ENCODE peak calls at places on chromosomes 16 and 17, in ten cellular contexts. J, I, W, P, D, L, R, N, O and S are unnamed samples.

GRCh38 chr16:19179890-19180490 is 11.9 kb downstream of the SYT17 start:
- DNase-seq in I (peak; percentile 28), L (peak; percentile 44), R (no peak), W (no peak), O (no peak), D (peak; percentile 4), J (peak; percentile 83), P (peak; percentile 59), N (peak; percentile 69), S (peak; percentile 71)

GRCh38 chr16:27330542-27330941 is 16.8 kb downstream of the IL4R start:
- DNase-seq in J (no peak), W (no peak), L (no peak), R (no peak), O (no peak), I (no peak), D (no peak), P (no peak), N (no peak), S (peak; percentile 73)

GRCh38 chr16:56102159-56102798 is 89.0 kb upstream of the GNAO1 start:
- DNase-seq in P (peak; percentile 97), I (no peak), J (peak; percentile 46), O (no peak), N (no peak), R (no peak), W (no peak), L (peak; percentile 42), D (no peak), S (no peak)

GRCh38 chr17:77107506-77108433 is 33.0 kb upstream of the SEC14L1 start:
- DNase-seq in O (peak; percentile 36), N (no peak), R (peak; percentile 86), J (no peak), W (no peak), L (no peak), P (no peak), I (no peak), D (no peak), S (no peak)

GRCh38 chr16:2512920-2513404 is 790 bp upstream of the ATP6V0C start:
- DNase-seq in W (no peak), N (no peak), L (no peak), J (peak; percentile 63), P (no peak), D (no peak), R (peak; percentile 72), O (no peak), I (no peak), S (peak; percentile 68)

GRCh38 chr17:79983456-79983855 is 52.2 kb downstream of the TBC1D16 start:
- DNase-seq in I (no peak), J (no peak), R (peak; percentile 12), D (no peak), N (no peak), O (no peak), L (peak; percentile 13), W (no peak), P (no peak), S (peak; percentile 63)

GRCh38 chr17:5587431-5588032 is 3.2 kb upstream of the NLRP1 start:
- DNase-seq in D (no peak), R (peak; percentile 37), W (peak; percentile 49), N (peak; percentile 79), J (peak; percentile 83), P (peak; percentile 12), I (peak; percentile 24), O (peak; percentile 18), L (no peak), S (no peak)

GRCh38 chr17:66762276-66762675 is 72.6 kb upstream of the CACNG5 start:
- DNase-seq in N (no peak), W (no peak), L (no peak), I (no peak), D (no peak), J (no peak), O (no peak), P (no peak), R (no peak), S (no peak)

GRCh38 chr17:67245694-67246397 is 850 bp upstream of the HELZ start:
- DNase-seq in D (peak; percentile 52), I (no peak), W (no peak), R (peak; percentile 41), P (peak; percentile 67), N (peak; percentile 21), L (peak; percentile 23), O (peak; percentile 53), J (peak; percentile 82), S (peak; percentile 89)

GRCh38 chr16:81711609-81712329 is 67.3 kb upstream of the PLCG2 start:
- DNase-seq in R (no peak), O (no peak), I (no peak), D (no peak), W (peak; percentile 49), N (peak; percentile 91), J (peak; percentile 80), L (no peak), P (no peak), S (peak; percentile 51)

GRCh38 chr16:58426095-58426494 is 33.8 kb downstream of the GINS3 start:
- DNase-seq in O (no peak), J (no peak), W (no peak), D (no peak), I (peak; percentile 19), P (no peak), R (peak; percentile 31), L (peak; percentile 51), N (no peak), S (peak; percentile 43)

GRCh38 chr16:68869492-68870084 is 26.3 kb downstream of the TANGO6 start:
- DNase-seq in D (no peak), L (no peak), R (no peak), W (no peak), N (no peak), I (no peak), O (no peak), J (no peak), P (no peak), S (no peak)

GRCh38 chr17:6453279-6454024 is 9.2 kb downstream of the PIMREG start:
- DNase-seq in O (no peak), D (no peak), L (no peak), W (no peak), R (no peak), J (no peak), P (no peak), N (no peak), I (no peak), S (no peak)

GRCh38 chr16:31484491-31485171 is 1.7 kb downstream of the SLC5A2 start:
- DNase-seq in O (no peak), D (no peak), R (no peak), L (no peak), W (no peak), J (peak; percentile 50), N (peak; percentile 93), I (no peak), P (no peak), S (peak; percentile 86)

GRCh38 chr16:56675685-56676210 is 6.1 kb downstream of the MT1H start:
- DNase-seq in R (peak; percentile 69), L (no peak), W (no peak), I (no peak), D (peak; percentile 16), N (no peak), P (no peak), O (no peak), J (no peak), S (no peak)